ENCODE peak calls at places on chromosomes 16 and 17, in five cellular contexts. Q, U, K, V and Y are unnamed samples.

GRCh38 chr17:37147301-37147812 is 198.6 kb downstream of the AATF start:
- DNase-seq in K (no peak), Q (peak; percentile 50), V (no peak), U (peak; percentile 60), Y (no peak)

GRCh38 chr16:28212532-28212873 is 738 bp upstream of the XPO6 start:
- DNase-seq in K (no peak), Q (peak; percentile 23), V (no peak), U (peak; percentile 43), Y (no peak)

GRCh38 chr17:77898521-77899434 is 59.7 kb upstream of the TNRC6C start:
- DNase-seq in Q (no peak), U (no peak), K (no peak), V (no peak), Y (no peak)

GRCh38 chr17:1323336-1323735 is 43.9 kb downstream of the TRARG1 start:
- DNase-seq in V (no peak), K (peak; percentile 42), U (peak; percentile 32), Q (no peak), Y (no peak)

GRCh38 chr17:34146440-34147043 is 108.5 kb upstream of the CCL2 start:
- DNase-seq in U (peak; percentile 10), Q (no peak), V (no peak), K (peak; percentile 74), Y (no peak)

GRCh38 chr16:54847207-54847606 is 83.5 kb upstream of the IRX5 start:
- DNase-seq in K (no peak), V (no peak), Q (peak; percentile 100), U (peak; percentile 100), Y (peak; percentile 91)

GRCh38 chr17:35774499-35774898 is 13.8 kb downstream of the C17orf50 start:
- DNase-seq in K (no peak), V (no peak), Q (no peak), U (no peak), Y (no peak)

GRCh38 chr16:73390936-73391335 is 343.0 kb upstream of the ZFHX3 start:
- DNase-seq in Q (no peak), K (no peak), U (no peak), V (no peak), Y (no peak)

GRCh38 chr17:28646039-28646754 is 1.2 kb upstream of the BLTP2 start:
- DNase-seq in V (no peak), Q (no peak), K (no peak), U (no peak), Y (no peak)

GRCh38 chr17:10046786-10047609 is 141.9 kb upstream of the RCVRN start:
- DNase-seq in U (no peak), Q (no peak), V (no peak), K (no peak), Y (no peak)

GRCh38 chr17:80800775-80801391 is 190.8 kb upstream of the CHMP6 start:
- DNase-seq in K (no peak), U (no peak), V (no peak), Q (no peak), Y (no peak)

GRCh38 chr17:29567362-29568330 is 809 bp upstream of the ABHD15 start:
- DNase-seq in V (no peak), U (peak; percentile 54), K (peak; percentile 77), Q (peak; percentile 59), Y (peak; percentile 75)

GRCh38 chr17:15894913-15895658 is 49.8 kb upstream of the ADORA2B start:
- DNase-seq in Q (no peak), V (no peak), K (no peak), U (no peak), Y (no peak)

GRCh38 chr17:50133028-50133768 is 3.2 kb upstream of the SAMD14 start:
- DNase-seq in V (no peak), U (no peak), Q (no peak), K (no peak), Y (no peak)

GRCh38 chr17:9239821-9240658 is 218.7 kb downstream of the NTN1 start:
- DNase-seq in U (peak; percentile 66), V (no peak), K (peak; percentile 79), Q (no peak), Y (no peak)

GRCh38 chr17:39735882-39736281 is 1.9 kb upstream of the GRB7 start:
- DNase-seq in K (no peak), Q (no peak), V (no peak), U (peak; percentile 13), Y (no peak)

GRCh38 chr17:40363480-40363838 is 1.1 kb downstream of the GJD3 start:
- DNase-seq in K (no peak), V (no peak), U (no peak), Q (no peak), Y (peak; percentile 60)

GRCh38 chr17:29585080-29585751 is 4.2 kb downstream of the GIT1 start:
- DNase-seq in K (no peak), Q (no peak), U (no peak), V (no peak), Y (no peak)

GRCh38 chr16:79602615-79603014 is 2.1 kb upstream of the MAF start:
- DNase-seq in V (no peak), Q (no peak), K (no peak), U (no peak), Y (no peak)

GRCh38 chr17:82058855-82059249 is 6.8 kb downstream of the DUS1L start:
- DNase-seq in V (no peak), Q (no peak), K (peak; percentile 40), U (no peak), Y (peak; percentile 70)

GRCh38 chr17:45320931-45321461 is 4.2 kb upstream of the MAP3K14 start:
- DNase-seq in Q (peak; percentile 96), U (peak; percentile 79), K (no peak), V (no peak), Y (no peak)

GRCh38 chr16:67150833-67151396 is at the start of gene B3GNT9:
- DNase-seq in Q (no peak), V (no peak), K (peak; percentile 73), U (peak; percentile 59), Y (no peak)

GRCh38 chr17:16423226-16423872 is 8.0 kb downstream of the TRPV2 start:
- DNase-seq in K (no peak), Q (no peak), V (no peak), U (no peak), Y (no peak)

GRCh38 chr16:13390093-13390985 is 488.9 kb downstream of the SHISA9 start:
- DNase-seq in U (no peak), Q (no peak), V (no peak), K (no peak), Y (no peak)

GRCh38 chr17:34663714-34664113 is 84.3 kb downstream of the TMEM132E start:
- DNase-seq in K (no peak), Q (no peak), V (no peak), U (no peak), Y (no peak)

GRCh38 chr16:27293343-27293742 is 20.4 kb upstream of the IL4R start:
- DNase-seq in U (no peak), V (no peak), Q (no peak), K (peak; percentile 2), Y (no peak)

GRCh38 chr16:61879306-61879705 is 156.9 kb downstream of the CDH8 start:
- DNase-seq in V (no peak), Q (no peak), U (no peak), K (no peak), Y (no peak)

GRCh38 chr16:24499193-24499814 is 40.1 kb upstream of the RBBP6 start:
- DNase-seq in V (no peak), U (peak; percentile 53), K (no peak), Q (peak; percentile 39), Y (no peak)

GRCh38 chr16:64450170-64450569 is 671.7 kb downstream of the CDH11 start:
- DNase-seq in V (no peak), Q (no peak), U (peak; percentile 44), K (no peak), Y (no peak)

GRCh38 chr17:5043524-5043923 is 8.3 kb upstream of the SLC52A1 start:
- DNase-seq in V (no peak), K (no peak), Q (no peak), U (no peak), Y (no peak)
- TF ChIP-seq CTCF in V (no peak), K (no peak), Q (no peak), U (no peak), Y (no peak)

GRCh38 chr17:58621174-58621573 is 70.7 kb downstream of the TEX14 start:
- DNase-seq in Q (no peak), K (no peak), V (no peak), U (no peak), Y (no peak)

GRCh38 chr17:58615768-58616659 is 75.8 kb downstream of the TEX14 start:
- DNase-seq in V (no peak), K (no peak), Q (no peak), U (no peak), Y (no peak)

GRCh38 chr17:58617563-58617962 is 74.3 kb downstream of the TEX14 start:
- DNase-seq in K (no peak), U (no peak), V (no peak), Q (no peak), Y (no peak)

GRCh38 chr17:58614854-58615409 is 76.9 kb downstream of the TEX14 start:
- DNase-seq in U (no peak), V (no peak), Q (no peak), K (no peak), Y (no peak)

GRCh38 chr17:58618336-58618735 is 73.5 kb downstream of the TEX14 start:
- DNase-seq in K (no peak), U (no peak), Q (no peak), V (no peak), Y (no peak)
- TF ChIP-seq CTCF in K (no peak), U (no peak), Q (no peak), V (no peak), Y (no peak)

DNA sequence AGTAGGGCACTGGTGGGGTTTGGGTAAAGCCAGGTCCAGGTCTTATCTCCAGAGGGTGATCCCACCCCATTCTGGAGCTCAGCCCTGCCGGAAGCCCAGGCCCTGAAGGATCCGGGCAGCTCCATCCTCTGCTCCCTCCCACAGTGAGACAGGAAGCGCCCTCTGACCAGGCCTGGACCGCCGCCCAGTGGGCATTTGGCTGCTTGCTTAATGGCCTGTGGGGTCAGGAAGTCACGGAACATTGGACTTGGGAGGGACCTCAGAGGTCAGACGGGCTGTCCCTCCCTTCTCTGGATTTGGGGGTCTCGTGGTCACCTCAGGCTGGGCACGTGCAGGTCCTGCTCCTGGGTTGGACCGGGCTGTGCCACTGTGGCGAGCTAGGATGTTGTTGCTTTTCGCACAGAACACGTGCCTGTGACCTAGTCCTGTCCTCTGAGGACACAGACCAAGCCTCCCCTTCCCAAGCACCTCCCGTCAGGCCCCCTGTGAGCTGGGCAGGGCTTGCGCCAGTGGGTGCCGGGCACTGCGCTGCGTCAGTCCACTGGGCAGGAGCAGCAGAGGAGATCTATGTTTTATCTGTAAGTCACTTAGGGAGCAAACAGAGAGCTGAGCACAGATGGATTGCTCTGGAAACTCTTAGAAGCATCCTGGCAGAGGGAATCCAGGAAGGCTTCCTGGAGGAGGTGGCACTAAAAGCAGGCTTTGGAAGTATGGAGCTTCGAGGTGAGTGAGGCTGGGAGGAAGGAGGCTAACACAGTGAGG is 49.4 kb upstream of the GSE1 start:
- DNase-seq in U (no peak), V (no peak), Q (no peak), K (peak; percentile 96), Y (no peak)
- TF ChIP-seq CTCF in U (no peak), V (no peak), Q (no peak), K (peak; percentile 23), Y (no peak)

GRCh38 chr16:82061861-82062525 is 26.9 kb downstream of the HSD17B2 start:
- DNase-seq in K (no peak), Q (peak; percentile 30), V (no peak), U (peak; percentile 70), Y (no peak)
- TF ChIP-seq CTCF in K (peak; percentile 59), Q (peak; percentile 63), V (no peak), U (peak; percentile 47), Y (peak; percentile 68)

DNA sequence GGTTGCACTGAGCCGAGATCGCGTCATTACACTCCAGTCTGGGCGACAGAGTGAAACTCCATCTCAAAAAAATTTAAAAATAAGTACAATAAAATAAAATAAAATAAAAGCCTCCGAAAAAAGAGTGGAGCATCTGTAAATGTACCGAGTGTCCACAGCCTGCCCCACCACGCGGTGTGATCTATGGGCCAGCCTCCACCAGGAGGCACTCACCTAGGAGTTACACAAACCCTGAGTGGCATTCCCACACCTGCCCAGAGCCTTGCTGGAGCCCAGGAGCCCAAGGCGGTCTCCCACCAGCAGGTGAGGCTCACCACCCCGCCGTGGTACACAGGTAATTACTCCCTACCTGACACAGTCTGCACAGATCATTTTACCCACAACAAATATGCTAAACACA is 183.2 kb downstream of the ZNF423 start:
- DNase-seq in U (no peak), K (no peak), V (no peak), Q (no peak), Y (no peak)
- TF ChIP-seq CTCF in U (no peak), K (no peak), V (no peak), Q (no peak), Y (no peak)